ENCODE peak calls at places on chromosomes 11 and 22, in five cellular contexts. One of them, this sample, is unnamed.

GRCh38 chr11:46632502-46632901 is 15.1 kb downstream of the ATG13 start:
- DNase-seq in T-helper 2 cell: peak; percentile 20
- DNase-seq in CD8-positive, alpha-beta memory T cell: no peak
- DNase-seq in M059J: no peak
- DNase-seq in Ammon's horn: no peak
- DNase-seq in this sample: no peak

GRCh38 chr11:57543601-57544000 is 6.2 kb downstream of the SMTNL1 start:
- DNase-seq in Ammon's horn: no peak
- DNase-seq in T-helper 2 cell: no peak
- DNase-seq in CD8-positive, alpha-beta memory T cell: no peak
- DNase-seq in M059J: no peak
- DNase-seq in this sample: no peak

GRCh38 chr11:61349189-61349751 is 12.4 kb downstream of the CYB561A3 start:
- DNase-seq in T-helper 2 cell: no peak
- DNase-seq in Ammon's horn: no peak
- DNase-seq in CD8-positive, alpha-beta memory T cell: no peak
- DNase-seq in M059J: no peak
- DNase-seq in this sample: no peak

GRCh38 chr11:17934194-17934593 is 78.7 kb downstream of the SERGEF start:
- DNase-seq in M059J: no peak
- DNase-seq in T-helper 2 cell: no peak
- DNase-seq in Ammon's horn: no peak
- DNase-seq in CD8-positive, alpha-beta memory T cell: no peak
- DNase-seq in this sample: no peak

GRCh38 chr11:34239465-34240149 is 118.2 kb downstream of the ABTB2 start:
- DNase-seq in M059J: no peak
- DNase-seq in CD8-positive, alpha-beta memory T cell: no peak
- DNase-seq in Ammon's horn: no peak
- DNase-seq in T-helper 2 cell: no peak
- DNase-seq in this sample: no peak

GRCh38 chr22:45602824-45603301 is 68.8 kb upstream of the ATXN10 start:
- DNase-seq in Ammon's horn: no peak
- DNase-seq in CD8-positive, alpha-beta memory T cell: no peak
- DNase-seq in M059J: peak; percentile 46
- DNase-seq in T-helper 2 cell: no peak
- DNase-seq in this sample: no peak

GRCh38 chr11:113317297-113317696 is 2.9 kb downstream of the TTC12 start:
- DNase-seq in CD8-positive, alpha-beta memory T cell: no peak
- DNase-seq in M059J: no peak
- DNase-seq in Ammon's horn: no peak
- DNase-seq in T-helper 2 cell: no peak
- DNase-seq in this sample: no peak

GRCh38 chr11:62547691-62548281 is 1.2 kb upstream of the AHNAK start:
- DNase-seq in CD8-positive, alpha-beta memory T cell: no peak
- DNase-seq in Ammon's horn: no peak
- DNase-seq in T-helper 2 cell: no peak
- DNase-seq in M059J: peak; percentile 69
- DNase-seq in this sample: peak; percentile 47

GRCh38 chr11:111177037-111177988 is 68.2 kb upstream of the POU2AF2 start:
- DNase-seq in Ammon's horn: peak; percentile 5
- DNase-seq in CD8-positive, alpha-beta memory T cell: no peak
- DNase-seq in M059J: no peak
- DNase-seq in T-helper 2 cell: peak; percentile 29
- DNase-seq in this sample: no peak

GRCh38 chr11:45145421-45146071 is 893 bp upstream of the PRDM11 start:
- DNase-seq in M059J: peak; percentile 46
- DNase-seq in T-helper 2 cell: no peak
- DNase-seq in CD8-positive, alpha-beta memory T cell: no peak
- DNase-seq in Ammon's horn: no peak
- DNase-seq in this sample: peak; percentile 95